ENCODE peak calls at places on chromosomes 13 and 19, in eight cellular contexts. G, B, I, J, A, K, L and V are unnamed samples.
A peak's percentile ranks its signal among the peaks of the same experiment; 100 is the strongest.

GRCh38 chr19:39765091-39766076 is 13.3 kb upstream of the LEUTX start:
- DNase-seq in G (no peak), B (peak; percentile 27), I (no peak), J (peak; percentile 88), A (peak; percentile 44), K (no peak), L (peak; percentile 16), V (peak; percentile 56)

GRCh38 chr13:35704331-35704730 is 227.8 kb upstream of the MAB21L1 start:
- DNase-seq in G (no peak), B (no peak), I (no peak), J (no peak), A (no peak), K (no peak), L (no peak), V (no peak)

GRCh38 chr19:49271080-49271753 is 53.8 kb downstream of the SLC6A16 start:
- DNase-seq in G (no peak), B (no peak), I (no peak), J (no peak), A (no peak), K (no peak), L (no peak), V (no peak)

GRCh38 chr13:50627111-50627510 is 216.4 kb downstream of the DLEU7 start:
- DNase-seq in G (no peak), B (no peak), I (no peak), J (no peak), A (no peak), K (no peak), L (no peak), V (no peak)

GRCh38 chr13:38850868-38851626 is 139.6 kb downstream of the STOML3 start:
- DNase-seq in G (no peak), B (no peak), I (no peak), J (no peak), A (peak; percentile 63), K (no peak), L (no peak), V (no peak)

GRCh38 chr19:39315933-39316332 is 4.7 kb downstream of the LRFN1 start:
- DNase-seq in G (no peak), B (no peak), I (no peak), J (no peak), A (no peak), K (no peak), L (no peak), V (no peak)

GRCh38 chr19:37817180-37817911 is 38.0 kb upstream of the ZNF573 start:
- DNase-seq in G (peak; percentile 89), B (peak; percentile 82), I (peak; percentile 95), J (peak; percentile 95), A (no peak), K (peak; percentile 17), L (peak; percentile 26), V (peak; percentile 54)

GRCh38 chr19:511101-511841 is 4.0 kb downstream of the TPGS1 start:
- DNase-seq in G (no peak), B (no peak), I (no peak), J (no peak), A (no peak), K (peak; percentile 45), L (no peak), V (peak; percentile 90)

GRCh38 chr19:3298853-3299449 is 67.4 kb upstream of the NFIC start:
- DNase-seq in G (no peak), B (no peak), I (no peak), J (no peak), A (no peak), K (no peak), L (no peak), V (no peak)
- TF ChIP-seq CTCF in G (no peak), B (no peak), I (no peak), J (no peak), A (no peak), K (no peak), L (no peak), V (no peak)

DNA sequence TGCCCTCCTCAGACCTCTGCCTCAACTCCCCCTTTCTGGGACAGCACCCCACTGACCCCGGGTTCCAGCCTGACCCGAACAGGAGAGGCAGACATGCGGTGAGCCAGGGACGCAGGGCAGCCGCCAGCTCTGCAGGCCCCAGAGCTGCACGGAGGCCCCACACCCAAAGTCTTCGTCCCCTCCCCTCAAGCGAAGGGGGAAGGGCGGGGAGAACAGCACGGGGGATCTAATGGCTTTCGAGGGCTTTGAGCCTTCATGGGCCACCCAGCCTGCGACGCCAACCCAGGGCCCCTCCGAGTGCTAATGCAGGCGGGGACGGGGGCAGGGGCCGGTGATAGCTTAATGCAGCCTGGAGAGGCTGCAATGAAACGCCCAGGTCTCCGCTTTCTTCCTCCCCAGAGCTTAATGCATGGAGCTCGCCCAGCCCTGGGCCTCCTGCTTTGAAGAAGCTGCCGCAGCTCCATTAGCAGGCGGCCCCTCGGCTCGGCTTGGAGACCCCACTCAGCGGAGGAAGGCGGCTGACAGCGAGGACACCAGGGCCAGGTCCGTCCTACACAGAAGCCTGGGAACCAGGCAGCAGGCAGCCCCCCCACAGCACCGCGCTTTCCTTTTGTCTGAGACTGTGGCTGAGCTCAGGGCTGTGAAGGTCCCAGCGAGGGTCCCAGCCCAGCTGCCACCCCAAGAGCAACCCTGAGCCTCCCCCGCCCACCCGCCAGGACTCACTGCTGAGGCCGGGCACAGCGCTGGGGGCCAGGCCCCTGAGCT is 7.3 kb upstream of the ATP8B3 start:
- DNase-seq in G (no peak), B (no peak), I (no peak), J (no peak), A (no peak), K (no peak), L (no peak), V (no peak)
- TF ChIP-seq CTCF in G (no peak), B (no peak), I (no peak), J (no peak), A (no peak), K (no peak), L (no peak), V (no peak)

GRCh38 chr13:79628463-79628862 is 147.5 kb downstream of the NDFIP2 start:
- DNase-seq in G (no peak), B (no peak), I (no peak), J (no peak), A (no peak), K (no peak), L (no peak), V (no peak)
- TF ChIP-seq CTCF in G (no peak), B (no peak), I (no peak), J (no peak), A (no peak), K (no peak), L (no peak), V (no peak)

DNA sequence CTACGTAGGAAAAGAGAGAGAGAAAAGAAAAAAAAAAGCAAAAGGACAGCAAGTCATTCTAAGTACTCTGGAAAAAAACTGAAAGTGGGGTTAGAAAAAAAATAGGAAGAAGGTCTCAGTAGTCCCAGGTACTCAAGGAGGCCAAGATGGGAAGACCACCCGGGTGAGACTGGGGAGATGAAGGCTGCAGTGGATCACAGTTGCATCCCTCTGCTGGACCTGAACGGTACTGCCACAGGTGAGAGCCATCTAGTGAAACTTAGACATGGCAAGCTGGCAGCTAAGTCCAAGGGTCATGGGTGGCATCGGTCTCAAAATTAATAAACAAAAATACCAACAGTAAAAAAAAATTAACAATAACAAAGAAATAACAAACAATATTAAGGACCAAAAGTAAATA is 41.0 kb upstream of the ZNF91 start:
- DNase-seq in G (no peak), B (no peak), I (no peak), J (peak; percentile 48), A (no peak), K (no peak), L (no peak), V (peak; percentile 44)
- TF ChIP-seq CTCF in G (peak; percentile 22), B (no peak), I (peak; percentile 19), J (peak; percentile 50), A (peak; percentile 21), K (no peak), L (peak; percentile 18), V (no peak)

DNA sequence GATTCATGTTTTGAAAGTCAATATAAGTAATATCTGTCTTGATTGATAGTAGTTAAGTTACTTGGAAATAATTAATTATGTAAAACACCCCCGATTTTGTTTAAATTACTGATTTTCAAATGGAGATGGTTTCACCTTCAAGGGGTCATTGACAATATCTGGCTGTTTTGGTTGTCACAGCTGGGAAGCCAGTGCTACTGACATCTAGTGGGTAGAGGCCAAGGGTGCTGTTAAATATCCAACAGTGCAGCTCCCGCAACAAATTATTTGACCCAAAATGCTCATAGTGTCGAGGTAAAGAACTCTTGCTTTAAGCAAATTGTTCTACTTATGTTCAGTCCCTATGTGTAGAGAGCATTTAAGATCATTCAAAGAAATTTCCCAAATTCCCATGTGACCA is 50.6 kb upstream of the PCDH20 start:
- DNase-seq in G (no peak), B (no peak), I (no peak), J (peak; percentile 57), A (no peak), K (no peak), L (no peak), V (no peak)
- TF ChIP-seq CTCF in G (peak; percentile 31), B (no peak), I (no peak), J (peak; percentile 69), A (peak; percentile 29), K (no peak), L (no peak), V (no peak)

DNA sequence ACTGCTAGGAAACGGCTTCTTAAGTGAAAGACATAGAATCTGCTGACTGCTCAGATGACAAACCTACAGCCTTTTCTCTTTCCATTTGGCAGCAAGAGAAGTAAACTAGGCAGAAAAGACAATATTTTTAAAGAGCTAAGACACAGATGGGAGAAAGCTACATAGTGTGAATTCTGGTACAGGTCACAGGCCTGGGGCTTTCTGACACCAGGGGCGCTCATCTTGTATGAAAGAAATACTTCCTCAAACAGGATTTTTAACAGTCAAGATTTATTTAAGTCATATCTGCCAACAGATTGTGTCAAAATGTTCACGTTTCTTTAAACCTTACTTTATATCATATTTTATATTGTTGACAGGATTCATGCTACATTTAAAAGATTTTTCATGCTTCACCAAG is 78.4 kb downstream of the MIPEP start:
- DNase-seq in G (no peak), B (no peak), I (no peak), J (peak; percentile 48), A (no peak), K (peak; percentile 36), L (no peak), V (no peak)
- TF ChIP-seq CTCF in G (no peak), B (no peak), I (no peak), J (peak; percentile 52), A (no peak), K (peak; percentile 41), L (no peak), V (no peak)

GRCh38 chr19:18157465-18158063 is 4.6 kb downstream of the PIK3R2 start:
- DNase-seq in G (no peak), B (peak; percentile 40), I (no peak), J (peak; percentile 75), A (no peak), K (no peak), L (no peak), V (no peak)
- TF ChIP-seq CTCF in G (no peak), B (no peak), I (no peak), J (no peak), A (no peak), K (no peak), L (no peak), V (no peak)

DNA sequence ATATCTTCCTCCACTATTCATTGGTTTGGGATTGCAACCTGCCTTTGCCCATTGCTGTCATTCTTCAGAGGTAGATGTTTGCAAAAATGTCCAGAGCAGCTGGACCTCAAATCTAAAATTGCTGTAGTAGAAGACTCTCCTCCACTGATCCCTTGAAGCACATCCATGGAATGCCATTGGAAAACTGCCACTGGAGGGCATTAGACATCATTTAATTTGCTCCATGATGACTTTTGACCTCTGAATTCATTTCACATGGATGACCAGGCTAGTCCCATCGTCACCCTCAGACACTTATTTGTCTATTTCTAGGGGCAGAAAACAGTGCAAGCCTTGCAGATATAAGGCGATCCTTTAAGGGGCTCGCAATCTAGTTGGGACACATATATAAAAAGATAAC is 33.9 kb upstream of the FLT1 start:
- DNase-seq in G (no peak), B (no peak), I (no peak), J (no peak), A (no peak), K (no peak), L (peak; percentile 25), V (no peak)
- TF ChIP-seq CTCF in G (peak; percentile 30), B (no peak), I (peak; percentile 14), J (peak; percentile 19), A (peak; percentile 36), K (no peak), L (no peak), V (no peak)